ENCODE peak calls at places on chromosome 5, in ten cellular contexts. H is heart left ventricle, V is tibial nerve, W is fibroblast of lung, S is esophagus squamous epithelium, E is mammary epithelial cell, L is left ventricle myocardium inferior, A is ascending aorta, P is ovary, G is thyroid gland. Q is an unnamed sample.

GRCh38 chr5:93717162-93717561 is 24.2 kb downstream of the POU5F2 start:
- DNase-seq in H (no peak), V (no peak), W (peak; percentile 62), S (no peak), E (peak; percentile 28), L (no peak), A (no peak), P (no peak), G (peak; percentile 81), Q (no peak)

GRCh38 chr5:150585781-150586461 is 54.5 kb upstream of the SYNPO start:
- DNase-seq in H (no peak), V (no peak), W (no peak), S (no peak), E (no peak), L (no peak), A (no peak), P (no peak), G (no peak), Q (no peak)

GRCh38 chr5:77211013-77211690 is 672 bp downstream of the PDE8B start:
- DNase-seq in H (no peak), V (no peak), W (no peak), S (no peak), E (no peak), L (no peak), A (no peak), P (peak; percentile 32), G (peak; percentile 77), Q (no peak)

GRCh38 chr5:150311015-150311692 is 8.4 kb upstream of the ARSI start:
- DNase-seq in H (no peak), V (no peak), W (no peak), S (no peak), E (no peak), L (no peak), A (no peak), P (no peak), G (no peak), Q (no peak)

GRCh38 chr5:33901176-33901575 is 9.4 kb upstream of the ADAMTS12 start:
- DNase-seq in H (no peak), V (no peak), W (peak; percentile 72), S (no peak), E (no peak), L (no peak), A (no peak), P (no peak), G (no peak), Q (no peak)

GRCh38 chr5:107457881-107458280 is 212.9 kb downstream of the EFNA5 start:
- DNase-seq in H (no peak), V (no peak), W (no peak), S (no peak), E (no peak), L (no peak), A (no peak), P (no peak), G (no peak), Q (no peak)

GRCh38 chr5:17219006-17219422 is 1.6 kb downstream of the BASP1 start:
- DNase-seq in H (no peak), V (no peak), W (no peak), S (no peak), E (peak; percentile 32), L (no peak), A (no peak), P (peak; percentile 51), G (peak; percentile 14), Q (no peak)

GRCh38 chr5:146745937-146746577 is 132.5 kb downstream of the PPP2R2B start:
- DNase-seq in H (no peak), V (no peak), W (no peak), S (no peak), E (no peak), L (no peak), A (no peak), P (no peak), G (no peak), Q (no peak)

GRCh38 chr5:102815560-102816324 is 60.6 kb downstream of the PAM start:
- DNase-seq in H (no peak), V (no peak), W (peak; percentile 51), S (no peak), E (no peak), L (no peak), A (no peak), P (no peak), G (no peak), Q (no peak)

GRCh38 chr5:1299511-1299850 is 4.6 kb upstream of the TERT start:
- DNase-seq in H (no peak), V (no peak), W (no peak), S (no peak), E (no peak), L (peak; percentile 11), A (no peak), P (peak; percentile 13), G (no peak), Q (no peak)

GRCh38 chr5:168706655-168707069 is 127.5 kb upstream of the PANK3 start:
- DNase-seq in H (no peak), V (no peak), W (peak; percentile 20), S (no peak), E (peak; percentile 23), L (no peak), A (no peak), P (no peak), G (peak; percentile 23), Q (peak; percentile 20)

GRCh38 chr5:111929892-111930291 is 172.9 kb upstream of the NREP start:
- DNase-seq in H (no peak), V (no peak), W (peak; percentile 93), S (no peak), E (peak; percentile 93), L (no peak), A (no peak), P (no peak), G (no peak), Q (no peak)

GRCh38 chr5:9782806-9783560 is 152.8 kb upstream of the TAS2R1 start:
- DNase-seq in H (no peak), V (no peak), W (peak; percentile 84), S (no peak), E (no peak), L (no peak), A (no peak), P (no peak), G (no peak), Q (no peak)

GRCh38 chr5:98816574-98817222 is 43.2 kb downstream of the RGMB start:
- DNase-seq in H (no peak), V (no peak), W (peak; percentile 14), S (no peak), E (no peak), L (no peak), A (no peak), P (no peak), G (peak; percentile 67), Q (no peak)

GRCh38 chr5:4101189-4101588 is 505.6 kb downstream of the IRX1 start:
- DNase-seq in H (no peak), V (no peak), W (no peak), S (no peak), E (no peak), L (no peak), A (no peak), P (no peak), G (no peak), Q (no peak)

GRCh38 chr5:4100739-4101138 is 505.1 kb downstream of the IRX1 start:
- DNase-seq in H (no peak), V (no peak), W (no peak), S (no peak), E (no peak), L (no peak), A (no peak), P (no peak), G (no peak), Q (no peak)

GRCh38 chr5:4097194-4097593 is 501.6 kb downstream of the IRX1 start:
- DNase-seq in H (no peak), V (no peak), W (no peak), S (no peak), E (no peak), L (no peak), A (no peak), P (no peak), G (no peak), Q (no peak)

GRCh38 chr5:4098226-4098625 is 502.6 kb downstream of the IRX1 start:
- DNase-seq in H (no peak), V (no peak), W (no peak), S (no peak), E (no peak), L (no peak), A (no peak), P (no peak), G (no peak), Q (no peak)

DNA sequence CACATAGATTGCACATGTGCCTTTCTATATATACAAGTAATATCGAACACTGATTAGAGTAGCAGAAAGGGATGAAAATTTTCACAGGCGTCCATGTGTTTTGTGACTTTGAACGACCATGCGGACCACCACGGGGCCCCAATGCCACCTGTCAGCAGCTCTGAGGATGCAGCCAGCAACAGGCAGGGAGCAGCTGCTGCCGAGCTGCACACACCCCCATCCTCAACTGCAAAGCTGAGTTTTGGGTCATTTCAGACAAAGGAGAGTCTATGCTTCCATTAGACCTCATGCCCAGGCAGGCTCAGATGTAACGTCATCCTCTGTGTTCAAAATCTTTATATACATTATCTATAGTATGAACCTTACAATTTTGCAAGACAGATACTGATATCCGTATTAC is 503.8 kb downstream of the IRX1 start:
- DNase-seq in H (no peak), V (no peak), W (no peak), S (no peak), E (no peak), L (no peak), A (no peak), P (no peak), G (no peak), Q (no peak)
- H3K27ac ChIP-seq in H (no peak overlapping the region), V (no peak overlapping the region), W (no peak overlapping the region), S (no peak overlapping the region), E (no peak overlapping the region), L (no peak overlapping the region), A (no peak overlapping the region), P (no peak overlapping the region), G (no peak overlapping the region), Q (no peak overlapping the region)

DNA sequence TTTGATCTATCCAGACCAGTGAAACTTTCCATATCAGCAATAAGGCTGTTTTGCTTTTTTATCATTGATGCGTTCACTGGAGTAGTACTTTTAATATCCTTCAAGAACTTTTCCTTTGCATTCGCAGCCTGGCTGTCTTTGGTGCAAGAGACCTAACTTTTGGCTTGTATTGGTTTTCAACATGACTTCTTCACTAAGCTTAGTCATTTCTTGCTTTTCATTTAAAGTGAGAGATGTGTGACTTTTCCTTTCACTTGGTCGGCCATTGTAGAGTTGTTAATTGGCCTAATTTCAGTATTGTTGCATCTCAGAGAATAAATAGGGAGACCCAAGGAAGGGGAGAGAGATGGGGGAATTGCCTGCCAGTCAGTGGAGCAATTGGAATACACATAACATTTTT is 26.4 kb upstream of the CMYA5 start:
- DNase-seq in H (no peak), V (no peak), W (no peak), S (no peak), E (no peak), L (no peak), A (no peak), P (no peak), G (no peak), Q (no peak)
- H3K36me3 ChIP-seq in H (peaks cover 11% of the 10 kb centered on the region), V (no peaks in the 10 kb centered on the region), W (no peaks in the 10 kb centered on the region), S (peaks cover 71% of the 10 kb centered on the region), E (peaks cover 1% of the 10 kb centered on the region), L (peaks cover 55% of the 10 kb centered on the region), A (peaks cover 38% of the 10 kb centered on the region), P (no peaks in the 10 kb centered on the region), G (peaks cover 17% of the 10 kb centered on the region), Q (peaks cover 6% of the 10 kb centered on the region)

GRCh38 chr5:124744170-124744911 is 2.1 kb downstream of the ZNF608 start:
- DNase-seq in H (peak; percentile 53), V (no peak), W (peak; percentile 61), S (no peak), E (peak; percentile 52), L (peak; percentile 48), A (no peak), P (peak; percentile 74), G (peak; percentile 63), Q (no peak)
- TF ChIP-seq CTCF in H (no peak), V (no peak), W (peak; percentile 21), S (no peak), E (peak; percentile 5), L (no peak), A (no peak), P (no peak), G (no peak), Q (peak; percentile 48)

GRCh38 chr5:132499440-132500243 is 9.1 kb upstream of the IRF1 start:
- DNase-seq in H (no peak), V (peak; percentile 4), W (no peak), S (no peak), E (no peak), L (peak; percentile 7), A (no peak), P (peak; percentile 24), G (no peak), Q (no peak)
- H3K27ac ChIP-seq in H (peak overlapping the region; percentile 28), V (no peak overlapping the region), W (no peak overlapping the region), S (peak overlapping the region; percentile 59), E (no peak overlapping the region), L (peak overlapping the region; percentile 99), A (peak overlapping the region; percentile 32), P (no peak overlapping the region), G (no peak overlapping the region), Q (no peak overlapping the region)

Q was measured in Panc1.